ENCODE peak calls at places on chromosomes 6 and 20, in four cellular contexts. T is germinal center, N is A172, J is cardiac fibroblast. Y is an unnamed sample.

GRCh38 chr20:47336013-47336754 is 20.3 kb downstream of the ZMYND8 start:
- DNase-seq in J (peak), T (no peak), N (peak), Y (no peak)

GRCh38 chr6:4313044-4313686 is 177.8 kb upstream of the ECI2 start:
- DNase-seq in T (no peak), N (peak), J (peak), Y (peak)

GRCh38 chr6:17585766-17586502 is 14.2 kb upstream of the FAM8A1 start:
- DNase-seq in T (no peak), N (peak), J (no peak), Y (peak)

GRCh38 chr6:33826537-33826936 is 22.7 kb upstream of the MLN start:
- DNase-seq in T (no peak), N (no peak), J (no peak), Y (no peak)

GRCh38 chr6:24646771-24647170 is 780 bp upstream of the KIAA0319 start:
- DNase-seq in J (peak), N (peak), T (no peak), Y (no peak)

GRCh38 chr6:169088761-169089160 is 164.9 kb downstream of the THBS2 start:
- DNase-seq in J (no peak), T (no peak), N (no peak), Y (no peak)

GRCh38 chr20:50271674-50272412 is 81.2 kb downstream of the CEBPB start:
- DNase-seq in N (no peak), J (no peak), T (no peak), Y (no peak)

GRCh38 chr6:147205690-147206600 is 1.7 kb downstream of the STXBP5 start:
- DNase-seq in N (peak), T (no peak), J (peak), Y (no peak)

GRCh38 chr6:162090734-162091133 is 636.8 kb downstream of the PRKN start:
- DNase-seq in N (peak), T (no peak), J (peak), Y (no peak)

GRCh38 chr20:13348301-13349239 is 127.5 kb downstream of the ISM1 start:
- DNase-seq in J (no peak), T (no peak), N (no peak), Y (no peak)

GRCh38 chr6:162856885-162857284 is 129.1 kb downstream of the PACRG start:
- DNase-seq in T (no peak), N (peak), J (peak), Y (peak)

GRCh38 chr20:48618052-48618451 is 209.7 kb downstream of the PREX1 start:
- DNase-seq in N (no peak), T (no peak), J (no peak), Y (no peak)

GRCh38 chr20:54820392-54820791 is 345.0 kb downstream of the DOK5 start:
- DNase-seq in N (no peak), J (no peak), T (no peak), Y (no peak)